ENCODE peak calls at places on chromosomes 6 and 20, in six cellular contexts. One of them, this sample, is unnamed.

GRCh38 chr6:56370127-56370540 is 122.8 kb upstream of the COL21A1 start:
- DNase-seq in HepG2: peak
- DNase-seq in hepatocyte: peak
- DNase-seq in CD8-positive, alpha-beta T cell: no peak
- DNase-seq in colonic mucosa: peak
- DNase-seq in substantia nigra: peak
- DNase-seq in this sample: peak

GRCh38 chr6:1049900-1050299 is 262.0 kb upstream of the FOXQ1 start:
- DNase-seq in HepG2: no peak
- DNase-seq in substantia nigra: no peak
- DNase-seq in CD8-positive, alpha-beta T cell: no peak
- DNase-seq in colonic mucosa: no peak
- DNase-seq in hepatocyte: no peak
- DNase-seq in this sample: no peak

GRCh38 chr20:34970193-34971037 is 14.7 kb downstream of the MYH7B start:
- DNase-seq in CD8-positive, alpha-beta T cell: no peak
- DNase-seq in hepatocyte: no peak
- DNase-seq in HepG2: no peak
- DNase-seq in substantia nigra: peak
- DNase-seq in colonic mucosa: no peak
- DNase-seq in this sample: no peak

GRCh38 chr6:30002871-30003270 is 58.2 kb upstream of the POLR1H start:
- DNase-seq in CD8-positive, alpha-beta T cell: no peak
- DNase-seq in hepatocyte: no peak
- DNase-seq in HepG2: no peak
- DNase-seq in substantia nigra: no peak
- DNase-seq in colonic mucosa: no peak
- DNase-seq in this sample: no peak

GRCh38 chr6:159772196-159772595 is 10.4 kb downstream of the ACAT2 start:
- DNase-seq in hepatocyte: no peak
- DNase-seq in HepG2: no peak
- DNase-seq in colonic mucosa: no peak
- DNase-seq in CD8-positive, alpha-beta T cell: no peak
- DNase-seq in substantia nigra: no peak
- DNase-seq in this sample: no peak

GRCh38 chr6:21648475-21649050 is 55.0 kb downstream of the SOX4 start:
- DNase-seq in CD8-positive, alpha-beta T cell: no peak
- DNase-seq in hepatocyte: no peak
- DNase-seq in HepG2: no peak
- DNase-seq in substantia nigra: no peak
- DNase-seq in colonic mucosa: no peak
- DNase-seq in this sample: no peak

GRCh38 chr6:39137235-39137634 is 22.2 kb upstream of the SAYSD1 start:
- DNase-seq in substantia nigra: no peak
- DNase-seq in HepG2: peak
- DNase-seq in hepatocyte: peak
- DNase-seq in colonic mucosa: peak
- DNase-seq in CD8-positive, alpha-beta T cell: peak
- DNase-seq in this sample: no peak

GRCh38 chr6:110529355-110529754 is 52.9 kb upstream of the SLC22A16 start:
- DNase-seq in HepG2: no peak
- DNase-seq in hepatocyte: no peak
- DNase-seq in CD8-positive, alpha-beta T cell: no peak
- DNase-seq in colonic mucosa: no peak
- DNase-seq in substantia nigra: no peak
- DNase-seq in this sample: no peak

GRCh38 chr6:20366082-20366834 is 35.4 kb upstream of the E2F3 start:
- DNase-seq in HepG2: no peak
- DNase-seq in hepatocyte: no peak
- DNase-seq in colonic mucosa: no peak
- DNase-seq in CD8-positive, alpha-beta T cell: peak
- DNase-seq in substantia nigra: no peak
- DNase-seq in this sample: no peak

GRCh38 chr6:146896062-146896813 is 297.5 kb downstream of the ADGB start:
- DNase-seq in CD8-positive, alpha-beta T cell: no peak
- DNase-seq in hepatocyte: no peak
- DNase-seq in colonic mucosa: no peak
- DNase-seq in substantia nigra: no peak
- DNase-seq in HepG2: no peak
- DNase-seq in this sample: no peak

GRCh38 chr20:37380864-37381579 is 35.1 kb downstream of the SRC start:
- DNase-seq in CD8-positive, alpha-beta T cell: no peak
- DNase-seq in colonic mucosa: no peak
- DNase-seq in HepG2: no peak
- DNase-seq in substantia nigra: no peak
- DNase-seq in hepatocyte: no peak
- DNase-seq in this sample: no peak

GRCh38 chr6:155528982-155529453 is 73.4 kb upstream of the NOX3 start:
- DNase-seq in CD8-positive, alpha-beta T cell: no peak
- DNase-seq in HepG2: peak
- DNase-seq in colonic mucosa: no peak
- DNase-seq in substantia nigra: no peak
- DNase-seq in hepatocyte: peak
- DNase-seq in this sample: peak

GRCh38 chr6:155832596-155832995 is 377.0 kb upstream of the NOX3 start:
- DNase-seq in HepG2: peak
- DNase-seq in substantia nigra: no peak
- DNase-seq in colonic mucosa: no peak
- DNase-seq in hepatocyte: no peak
- DNase-seq in CD8-positive, alpha-beta T cell: no peak
- DNase-seq in this sample: no peak

GRCh38 chr6:134007077-134007476 is 45.3 kb downstream of the SLC2A12 start:
- DNase-seq in colonic mucosa: peak
- DNase-seq in HepG2: no peak
- DNase-seq in hepatocyte: no peak
- DNase-seq in CD8-positive, alpha-beta T cell: no peak
- DNase-seq in substantia nigra: no peak
- DNase-seq in this sample: no peak

GRCh38 chr20:38601216-38602184 is at the start of gene ARHGAP40:
- DNase-seq in colonic mucosa: no peak
- DNase-seq in hepatocyte: peak
- DNase-seq in CD8-positive, alpha-beta T cell: peak
- DNase-seq in substantia nigra: no peak
- DNase-seq in HepG2: peak
- DNase-seq in this sample: no peak

DNA sequence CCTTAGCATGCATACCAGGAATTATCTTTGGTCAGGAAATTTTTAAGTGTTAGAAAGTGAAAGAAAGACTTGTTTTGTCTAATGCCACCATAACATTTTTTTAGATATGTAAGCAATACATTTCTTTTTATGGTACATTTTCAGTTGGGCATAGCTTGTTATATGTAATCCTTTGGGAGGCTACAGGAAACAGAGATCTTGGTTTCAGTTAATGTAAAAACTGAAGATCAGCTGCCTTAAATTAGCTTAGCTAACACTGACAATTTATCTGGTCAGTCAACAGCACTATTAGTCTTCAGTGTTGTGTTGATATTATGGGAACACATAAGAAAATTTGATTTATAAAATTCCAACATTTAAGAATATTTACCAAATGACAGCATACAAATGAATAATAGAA is 78.6 kb upstream of the SMIM8 start:
- DNase-seq in substantia nigra: no peak
- DNase-seq in colonic mucosa: no peak
- DNase-seq in hepatocyte: no peak
- DNase-seq in CD8-positive, alpha-beta T cell: no peak
- DNase-seq in HepG2: no peak
- DNase-seq in this sample: no peak
- H3K27ac ChIP-seq in substantia nigra: no peak
- H3K27ac ChIP-seq in colonic mucosa: no peak
- H3K27ac ChIP-seq in hepatocyte: peak
- H3K27ac ChIP-seq in CD8-positive, alpha-beta T cell: no peak
- H3K27ac ChIP-seq in HepG2: no peak
- H3K27ac ChIP-seq in this sample: no peak

GRCh38 chr6:32116674-32117073 is 7.5 kb upstream of the TNXB start:
- DNase-seq in CD8-positive, alpha-beta T cell: no peak
- DNase-seq in hepatocyte: no peak
- DNase-seq in HepG2: peak
- DNase-seq in substantia nigra: no peak
- DNase-seq in colonic mucosa: no peak
- DNase-seq in this sample: no peak

GRCh38 chr6:32117461-32117860 is 8.3 kb upstream of the TNXB start:
- DNase-seq in hepatocyte: no peak
- DNase-seq in CD8-positive, alpha-beta T cell: no peak
- DNase-seq in HepG2: no peak
- DNase-seq in colonic mucosa: no peak
- DNase-seq in substantia nigra: no peak
- DNase-seq in this sample: no peak

GRCh38 chr6:32120573-32121059 is 7.4 kb downstream of the ATF6B start:
- DNase-seq in colonic mucosa: no peak
- DNase-seq in hepatocyte: no peak
- DNase-seq in HepG2: no peak
- DNase-seq in CD8-positive, alpha-beta T cell: no peak
- DNase-seq in substantia nigra: no peak
- DNase-seq in this sample: no peak

GRCh38 chr6:32115623-32116022 is 6.5 kb upstream of the TNXB start:
- DNase-seq in colonic mucosa: no peak
- DNase-seq in HepG2: no peak
- DNase-seq in CD8-positive, alpha-beta T cell: no peak
- DNase-seq in hepatocyte: no peak
- DNase-seq in substantia nigra: no peak
- DNase-seq in this sample: no peak

DNA sequence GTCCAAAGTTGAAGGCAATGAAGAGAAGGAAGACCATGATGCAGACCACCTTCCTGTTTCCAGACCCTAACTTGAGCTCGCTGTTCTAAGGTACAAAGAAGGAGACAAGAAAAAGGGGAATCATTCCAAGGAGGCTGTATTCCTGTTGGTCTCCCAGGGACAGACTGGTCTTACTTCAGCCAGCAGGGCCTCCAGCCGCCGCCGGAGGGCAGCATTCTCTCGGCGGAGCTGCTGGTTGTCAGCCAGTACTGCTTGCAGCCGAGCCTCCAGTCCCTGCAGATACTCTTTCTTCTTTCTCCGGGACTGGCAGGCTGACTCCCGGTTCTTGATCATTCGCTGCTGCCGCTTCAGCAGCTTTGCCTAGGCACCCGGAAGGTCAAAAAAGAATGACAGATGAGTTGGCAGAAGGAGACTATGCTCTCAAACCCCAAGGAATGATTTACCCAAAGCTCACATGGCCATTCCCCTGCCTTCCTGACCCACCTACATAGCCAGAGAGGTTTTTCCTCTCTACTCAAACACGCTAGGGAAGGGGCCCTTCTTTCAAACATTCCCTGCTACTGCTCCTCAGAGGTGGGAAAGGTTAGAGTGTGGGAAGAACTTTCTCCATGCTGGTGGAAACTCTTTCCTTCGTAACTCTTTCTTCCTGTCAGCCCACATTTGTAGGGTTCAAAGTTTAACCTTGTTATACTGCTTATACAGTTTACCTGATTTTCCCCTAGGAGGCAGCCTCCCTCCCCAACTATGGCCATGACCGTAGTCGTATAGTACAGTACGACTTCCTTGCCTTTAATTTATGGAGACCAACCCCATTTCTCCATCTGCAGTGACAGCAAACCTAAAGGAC is 9.0 kb downstream of the ATF6B start:
- DNase-seq in substantia nigra: peak
- DNase-seq in HepG2: peak
- DNase-seq in colonic mucosa: peak
- DNase-seq in CD8-positive, alpha-beta T cell: peak
- DNase-seq in hepatocyte: peak
- DNase-seq in this sample: peak
- H3K27ac ChIP-seq in substantia nigra: peak
- H3K27ac ChIP-seq in HepG2: peak
- H3K27ac ChIP-seq in colonic mucosa: peak
- H3K27ac ChIP-seq in CD8-positive, alpha-beta T cell: no peak
- H3K27ac ChIP-seq in hepatocyte: peak
- H3K27ac ChIP-seq in this sample: peak

GRCh38 chr6:148771212-148771601 is 24.4 kb downstream of the UST start:
- DNase-seq in colonic mucosa: peak
- DNase-seq in HepG2: no peak
- DNase-seq in CD8-positive, alpha-beta T cell: no peak
- DNase-seq in substantia nigra: no peak
- DNase-seq in hepatocyte: no peak
- DNase-seq in this sample: no peak

GRCh38 chr6:148769304-148769968 is 22.6 kb downstream of the UST start:
- DNase-seq in hepatocyte: no peak
- DNase-seq in HepG2: no peak
- DNase-seq in CD8-positive, alpha-beta T cell: no peak
- DNase-seq in substantia nigra: no peak
- DNase-seq in colonic mucosa: no peak
- DNase-seq in this sample: no peak

GRCh38 chr6:148770408-148771211 is 23.8 kb downstream of the UST start:
- DNase-seq in HepG2: no peak
- DNase-seq in substantia nigra: no peak
- DNase-seq in hepatocyte: no peak
- DNase-seq in colonic mucosa: no peak
- DNase-seq in CD8-positive, alpha-beta T cell: no peak
- DNase-seq in this sample: no peak

GRCh38 chr6:148765878-148766808 is 19.3 kb downstream of the UST start:
- DNase-seq in HepG2: no peak
- DNase-seq in colonic mucosa: no peak
- DNase-seq in substantia nigra: no peak
- DNase-seq in CD8-positive, alpha-beta T cell: no peak
- DNase-seq in hepatocyte: no peak
- DNase-seq in this sample: no peak

GRCh38 chr6:148768646-148769270 is 21.9 kb downstream of the UST start:
- DNase-seq in colonic mucosa: no peak
- DNase-seq in CD8-positive, alpha-beta T cell: no peak
- DNase-seq in substantia nigra: no peak
- DNase-seq in HepG2: no peak
- DNase-seq in hepatocyte: no peak
- DNase-seq in this sample: no peak
- H3K27ac ChIP-seq in colonic mucosa: no peak
- H3K27ac ChIP-seq in CD8-positive, alpha-beta T cell: no peak
- H3K27ac ChIP-seq in substantia nigra: no peak
- H3K27ac ChIP-seq in HepG2: no peak
- H3K27ac ChIP-seq in hepatocyte: no peak
- H3K27ac ChIP-seq in this sample: no peak

DNA sequence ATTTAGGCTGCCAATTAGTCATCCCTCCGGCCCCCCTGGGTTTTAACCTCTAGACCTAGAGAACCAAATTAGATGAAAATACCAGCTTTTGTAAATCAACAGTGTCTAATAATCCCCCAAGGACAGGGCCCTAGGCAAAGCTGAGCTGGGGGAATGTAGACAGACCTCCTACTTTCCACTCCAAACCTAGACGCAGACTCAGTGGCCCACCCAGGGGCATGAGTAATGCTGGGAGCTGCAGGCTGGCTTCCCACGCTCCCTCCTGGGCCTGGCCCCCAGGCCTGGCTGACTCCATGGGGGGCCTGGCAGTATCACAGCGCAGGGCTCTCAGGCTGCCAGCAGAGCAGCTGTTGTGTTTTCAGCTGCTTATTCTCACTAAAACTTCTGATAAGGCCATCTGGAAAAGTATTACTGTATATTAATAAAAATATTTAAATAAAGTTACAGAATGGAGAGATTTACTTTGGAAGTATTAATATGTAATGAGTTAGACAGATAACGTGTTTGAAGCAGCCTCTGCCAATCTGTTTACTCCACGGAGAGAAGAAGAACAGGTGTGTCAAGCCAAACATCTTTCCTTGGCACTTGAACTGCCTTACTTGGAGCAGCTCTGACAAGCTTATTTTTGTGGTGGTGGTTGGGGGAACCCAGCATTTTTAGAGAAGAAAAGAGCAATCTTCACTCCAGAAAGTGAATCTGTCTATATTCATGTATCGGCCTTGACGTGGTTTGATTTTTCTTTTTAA is 144.0 kb upstream of the AGPAT4 start:
- DNase-seq in colonic mucosa: no peak
- DNase-seq in substantia nigra: no peak
- DNase-seq in CD8-positive, alpha-beta T cell: no peak
- DNase-seq in hepatocyte: peak
- DNase-seq in HepG2: no peak
- DNase-seq in this sample: no peak
- H3K27ac ChIP-seq in colonic mucosa: no peak
- H3K27ac ChIP-seq in substantia nigra: no peak
- H3K27ac ChIP-seq in CD8-positive, alpha-beta T cell: no peak
- H3K27ac ChIP-seq in hepatocyte: no peak
- H3K27ac ChIP-seq in HepG2: no peak
- H3K27ac ChIP-seq in this sample: no peak

This sample was measured in epithelial cell of prostate.